ENCODE peak calls at places on chromosomes 7 and 10, in seven cellular contexts. F, Q, W, S, E, O and J are unnamed samples.

GRCh38 chr7:7257899-7258692 is 75.8 kb downstream of the C1GALT1 start:
- DNase-seq in F (peak), Q (no peak), W (no peak), S (no peak), E (peak), O (no peak), J (peak)

GRCh38 chr7:119175916-119176627 is 951.6 kb downstream of the ANKRD7 start:
- DNase-seq in F (peak), Q (no peak), W (no peak), S (no peak), E (peak), O (peak), J (peak)

GRCh38 chr10:31756131-31757119 is 172.2 kb downstream of the ARHGAP12 start:
- DNase-seq in F (peak), Q (peak), W (no peak), S (no peak), E (no peak), O (no peak), J (no peak)

GRCh38 chr10:14751576-14752330 is 22.9 kb downstream of the FAM107B start:
- DNase-seq in F (peak), Q (peak), W (no peak), S (no peak), E (no peak), O (no peak), J (no peak)

GRCh38 chr7:142774826-142775225 is 4.1 kb downstream of the PRSS2 start:
- DNase-seq in F (no peak), Q (no peak), W (no peak), S (no peak), E (no peak), O (no peak), J (no peak)

GRCh38 chr10:1311707-1312106 is 255.5 kb downstream of the WDR37 start:
- DNase-seq in F (no peak), Q (no peak), W (no peak), S (no peak), E (no peak), O (no peak), J (no peak)

GRCh38 chr10:96700477-96701099 is 19.7 kb downstream of the PIK3AP1 start:
- DNase-seq in F (peak), Q (no peak), W (no peak), S (no peak), E (no peak), O (no peak), J (no peak)

GRCh38 chr7:78702770-78703169 is 750.7 kb downstream of the MAGI2 start:
- DNase-seq in F (no peak), Q (peak), W (no peak), S (no peak), E (peak), O (no peak), J (peak)

GRCh38 chr10:113127285-113128283 is 177.5 kb downstream of the TCF7L2 start:
- DNase-seq in F (no peak), Q (no peak), W (no peak), S (no peak), E (no peak), O (no peak), J (no peak)

GRCh38 chr10:125684583-125684982 is 1.6 kb upstream of the TEX36 start:
- DNase-seq in F (peak), Q (no peak), W (no peak), S (no peak), E (no peak), O (no peak), J (no peak)

GRCh38 chr10:48946891-48947500 is 7.4 kb upstream of the LRRC18 start:
- DNase-seq in F (no peak), Q (no peak), W (no peak), S (no peak), E (no peak), O (no peak), J (no peak)

GRCh38 chr10:71725998-71726672 is 6.6 kb upstream of the C10orf105 start:
- DNase-seq in F (peak), Q (peak), W (peak), S (no peak), E (no peak), O (no peak), J (no peak)